ENCODE peak calls at places on chromosomes 16 and 17, in eight cellular contexts. U, R, B, L, G, C, W and F are unnamed samples.

GRCh38 chr17:78184868-78185267 is 2.0 kb downstream of the TK1 start:
- DNase-seq in U (no peak), R (no peak), B (no peak), L (no peak), G (no peak), C (no peak), W (no peak), F (no peak)

GRCh38 chr17:31653710-31654109 is 205.3 kb downstream of the COPRS start:
- DNase-seq in U (no peak), R (no peak), B (no peak), L (no peak), G (no peak), C (no peak), W (no peak), F (no peak)

GRCh38 chr16:17076818-17077498 is 393.8 kb downstream of the XYLT1 start:
- DNase-seq in U (no peak), R (no peak), B (no peak), L (no peak), G (no peak), C (no peak), W (no peak), F (no peak)

GRCh38 chr16:76947694-76948093 is 243.3 kb upstream of the MON1B start:
- DNase-seq in U (no peak), R (no peak), B (no peak), L (no peak), G (peak), C (no peak), W (no peak), F (no peak)

GRCh38 chr16:31696968-31697743 is 169.5 kb downstream of the AHSP start:
- DNase-seq in U (no peak), R (no peak), B (no peak), L (no peak), G (peak), C (no peak), W (no peak), F (peak)

GRCh38 chr16:84362410-84362809 is 5.9 kb upstream of the ATP2C2 start:
- DNase-seq in U (no peak), R (no peak), B (no peak), L (no peak), G (no peak), C (no peak), W (no peak), F (no peak)

GRCh38 chr17:20009302-20010098 is at the start of gene SPECC1:
- DNase-seq in U (peak), R (peak), B (peak), L (peak), G (peak), C (peak), W (peak), F (peak)

GRCh38 chr16:89732918-89733242 is 11.5 kb downstream of the ZNF276 start:
- DNase-seq in U (no peak), R (no peak), B (no peak), L (no peak), G (no peak), C (no peak), W (no peak), F (no peak)